ENCODE peak calls at places on chromosomes 5 and 9, in six cellular contexts. W, N, O, A, J and Q are unnamed samples.

GRCh38 chr9:82606761-82607382 is 456.1 kb downstream of the RASEF start:
- DNase-seq in N (peak; percentile 76), O (peak; percentile 62), A (peak; percentile 55), W (peak; percentile 74), J (peak; percentile 44), Q (no peak)

GRCh38 chr9:126050605-126050990 is 276.0 kb upstream of the MVB12B start:
- DNase-seq in J (no peak), N (no peak), W (no peak), A (no peak), O (no peak), Q (no peak)

GRCh38 chr9:129225815-129226214 is 47.8 kb upstream of the IER5L start:
- DNase-seq in N (peak; percentile 86), W (peak; percentile 78), J (peak; percentile 81), O (peak; percentile 23), A (peak; percentile 61), Q (no peak)

GRCh38 chr5:100641833-100642232 is 106.7 kb downstream of the FAM174A start:
- DNase-seq in O (no peak), N (no peak), W (no peak), J (no peak), A (no peak), Q (no peak)

GRCh38 chr5:139561655-139562451 is 714 bp downstream of the UBE2D2 start:
- DNase-seq in N (peak; percentile 71), W (no peak), A (peak; percentile 49), O (peak; percentile 49), J (peak; percentile 22), Q (peak; percentile 27)

GRCh38 chr9:18490591-18491370 is 16.8 kb downstream of the ADAMTSL1 start:
- DNase-seq in A (no peak), O (no peak), J (peak; percentile 77), N (no peak), W (peak; percentile 100), Q (no peak)

GRCh38 chr9:18906656-18907395 is 126.2 kb downstream of the SAXO1 start:
- DNase-seq in J (no peak), W (peak; percentile 69), N (peak; percentile 35), A (no peak), O (no peak), Q (no peak)

GRCh38 chr5:131218392-131218791 is 45.5 kb upstream of the CDC42SE2 start:
- DNase-seq in W (peak; percentile 42), J (no peak), O (no peak), N (no peak), A (no peak), Q (no peak)

GRCh38 chr9:98402272-98402840 is 146.9 kb upstream of the TBC1D2 start:
- DNase-seq in O (no peak), N (no peak), W (no peak), A (no peak), J (no peak), Q (no peak)

GRCh38 chr5:151270599-151270998 is 17.6 kb downstream of the GM2A start:
- DNase-seq in A (no peak), N (peak; percentile 32), W (peak; percentile 65), J (no peak), O (no peak), Q (no peak)

GRCh38 chr5:151280443-151280842 is 23.1 kb downstream of the SLC36A3 start:
- DNase-seq in N (no peak), W (peak; percentile 10), O (no peak), J (no peak), A (no peak), Q (no peak)

GRCh38 chr5:151274666-151275065 is 21.7 kb downstream of the GM2A start:
- DNase-seq in N (peak; percentile 17), O (no peak), W (no peak), A (no peak), J (no peak), Q (no peak)

GRCh38 chr5:151278845-151279244 is 24.7 kb downstream of the SLC36A3 start:
- DNase-seq in A (no peak), W (no peak), J (no peak), O (no peak), N (no peak), Q (no peak)

GRCh38 chr5:151275803-151276202 is 22.8 kb downstream of the GM2A start:
- DNase-seq in O (no peak), J (no peak), W (no peak), N (no peak), A (no peak), Q (no peak)
- TF ChIP-seq CTCF in O (no peak), J (no peak), W (no peak), N (no peak), A (no peak), Q (no peak)

DNA sequence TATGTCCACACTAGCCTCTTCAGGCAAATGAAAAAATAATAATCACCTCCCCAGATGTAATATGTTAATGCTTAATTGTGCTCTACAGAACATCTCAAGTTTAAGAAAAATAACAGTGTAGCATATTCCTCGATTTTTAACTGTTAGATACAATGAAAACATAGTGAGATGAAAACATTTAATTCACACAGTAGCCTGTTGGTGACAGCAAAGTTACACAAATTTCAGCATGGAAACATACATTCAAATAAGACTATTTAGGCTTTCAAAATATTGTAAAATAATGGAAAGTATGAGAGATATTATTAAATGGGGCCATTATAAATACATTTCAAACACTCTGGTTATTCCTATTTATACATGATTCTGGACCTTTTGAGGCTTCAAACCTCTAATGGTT is 543.1 kb downstream of the MAT2B start:
- DNase-seq in J (no peak), A (no peak), W (peak; percentile 25), N (no peak), O (no peak), Q (no peak)
- TF ChIP-seq CTCF in J (no peak), A (peak; percentile 23), W (peak; percentile 6), N (peak; percentile 57), O (no peak), Q (no peak)

DNA sequence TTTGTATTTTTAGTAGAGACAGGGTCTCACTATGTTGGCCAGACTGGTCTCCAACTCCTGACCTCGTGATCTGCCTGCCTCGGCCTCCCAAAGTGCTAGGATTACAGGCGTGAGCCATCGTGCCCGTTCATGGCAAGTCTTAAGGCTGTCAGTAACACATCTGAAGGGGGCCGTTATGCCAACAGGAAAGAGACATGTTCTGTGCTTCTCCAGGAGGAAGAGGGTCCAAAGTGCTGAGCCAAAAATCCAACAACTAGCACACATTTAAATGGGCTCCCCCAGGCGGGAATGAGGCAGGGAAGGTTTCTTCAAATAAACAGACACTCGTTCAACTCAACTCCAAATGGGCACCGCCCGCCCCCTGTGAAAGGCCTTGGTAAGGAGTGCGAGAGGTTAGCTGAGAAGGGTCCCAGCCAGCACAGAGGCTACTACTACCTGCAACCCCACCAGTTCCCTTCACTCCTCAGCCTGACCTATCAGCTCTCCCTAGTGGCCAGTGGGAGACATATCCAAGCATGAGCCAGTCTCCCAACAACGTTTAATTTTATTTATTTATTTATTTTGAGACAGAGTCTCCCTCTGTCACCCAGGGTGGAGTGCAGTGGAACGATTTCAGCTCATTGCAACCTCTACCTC is 84.1 kb upstream of the DMRT1 start:
- DNase-seq in W (peak; percentile 72), N (peak; percentile 64), J (peak; percentile 50), A (peak; percentile 60), O (peak; percentile 31), Q (no peak)
- TF ChIP-seq CTCF in W (peak; percentile 71), N (peak; percentile 53), J (peak; percentile 63), A (peak; percentile 50), O (peak; percentile 44), Q (no peak)

DNA sequence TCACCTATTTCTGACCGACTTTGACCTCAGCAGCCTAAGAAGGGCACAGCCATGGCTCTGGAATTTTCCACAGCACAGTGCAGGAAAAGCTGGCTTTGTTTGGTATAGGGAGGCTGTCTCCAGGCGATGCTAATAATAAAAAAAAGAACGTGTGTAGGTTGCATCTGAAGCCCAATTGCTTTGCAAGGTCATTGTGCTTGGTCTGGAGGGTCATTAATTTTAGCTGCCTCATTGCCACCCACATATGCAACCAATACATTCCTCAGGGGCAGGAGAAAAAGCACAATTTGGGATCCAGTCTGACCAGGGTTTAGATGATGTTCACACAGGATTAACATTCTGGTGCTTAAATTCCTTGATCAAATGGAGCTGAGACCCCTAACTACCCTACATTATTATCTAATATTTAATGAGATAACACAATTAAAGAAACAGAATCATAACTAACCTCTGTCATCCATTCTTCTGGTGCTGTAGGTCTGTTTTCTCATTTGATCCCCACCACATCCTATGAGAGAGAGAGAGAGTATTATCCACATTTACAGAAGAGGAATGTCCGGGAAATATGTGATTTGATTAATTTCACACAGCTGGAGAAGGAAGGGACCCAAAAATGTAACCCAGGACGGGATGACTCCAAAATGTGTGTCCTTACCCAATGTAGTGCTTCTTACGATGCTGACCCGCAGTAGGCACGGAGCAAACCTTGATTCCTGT is 175.9 kb downstream of the RFK start:
- DNase-seq in A (no peak), O (no peak), J (no peak), N (no peak), W (no peak), Q (no peak)
- TF ChIP-seq CTCF in A (no peak), O (no peak), J (no peak), N (no peak), W (no peak), Q (no peak)

GRCh38 chr9:4734150-4734549 is 6.9 kb downstream of the AK3 start:
- DNase-seq in N (no peak), O (no peak), J (no peak), A (no peak), W (peak; percentile 31), Q (no peak)
- TF ChIP-seq CTCF in N (no peak), O (no peak), J (no peak), A (no peak), W (no peak), Q (no peak)

DNA sequence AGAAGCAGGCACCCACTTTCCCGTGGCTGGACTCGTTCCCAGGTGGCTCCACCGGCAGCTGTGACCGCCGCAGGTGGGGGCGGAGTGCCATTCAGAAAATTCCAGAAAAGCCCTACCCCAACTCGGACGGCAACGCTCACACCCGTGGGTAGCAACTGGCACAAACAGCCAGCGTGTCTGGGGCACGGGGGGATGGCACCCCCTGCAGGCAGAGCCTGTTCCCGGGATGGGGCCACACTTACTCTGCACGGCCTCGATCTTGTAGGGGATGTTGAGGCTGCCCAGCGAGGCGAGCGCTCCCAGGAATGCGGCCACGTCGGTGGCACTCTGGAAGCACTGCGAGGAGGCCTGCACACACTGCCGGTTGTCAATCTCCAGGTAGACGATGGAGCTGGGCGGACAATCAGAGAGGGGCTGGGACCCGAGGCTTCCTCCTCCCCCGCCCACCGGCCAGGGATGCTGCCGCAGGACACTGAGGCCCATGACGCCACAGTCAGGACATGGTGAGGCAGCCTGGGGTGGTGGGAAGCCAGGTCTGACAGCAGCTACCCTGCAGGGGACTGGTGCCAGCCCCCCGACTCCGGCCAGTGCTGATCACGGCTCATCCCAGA is 20.2 kb upstream of the SEC16A start:
- DNase-seq in O (no peak), J (no peak), N (no peak), A (no peak), W (no peak), Q (no peak)
- TF ChIP-seq CTCF in O (no peak), J (no peak), N (no peak), A (peak; percentile 20), W (no peak), Q (no peak)

DNA sequence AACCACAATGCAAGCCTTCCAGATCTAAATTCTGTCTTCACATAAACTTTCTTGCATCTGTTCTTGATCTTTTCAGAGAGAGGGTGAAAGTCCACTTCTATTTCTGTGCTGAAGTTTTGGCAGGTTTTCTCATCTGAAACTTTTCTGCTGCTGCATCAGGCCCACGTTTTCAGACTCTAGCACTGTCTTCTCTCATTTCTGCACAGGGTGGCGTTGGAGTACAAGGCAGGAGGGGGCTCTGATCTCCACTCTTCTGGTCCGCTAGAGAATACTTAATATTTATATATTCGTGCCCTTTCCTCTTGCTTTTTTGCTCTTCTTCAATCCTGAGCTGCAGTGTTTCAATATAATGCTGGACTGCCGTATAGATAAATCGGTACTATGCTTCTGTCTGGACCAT is 204.0 kb upstream of the PRDM9 start:
- DNase-seq in N (no peak), A (no peak), W (no peak), J (no peak), O (no peak), Q (no peak)
- TF ChIP-seq CTCF in N (no peak), A (peak; percentile 36), W (peak; percentile 6), J (no peak), O (no peak), Q (no peak)

GRCh38 chr5:81212211-81212687 is 20.9 kb upstream of the CKMT2 start:
- DNase-seq in O (no peak), J (no peak), N (peak; percentile 75), W (no peak), A (no peak), Q (no peak)
- TF ChIP-seq CTCF in O (no peak), J (no peak), N (no peak), W (no peak), A (no peak), Q (no peak)